ENCODE peak calls at places on chromosome 19, in seven cellular contexts. I, R, L, P, N, Q and F are unnamed samples. For H3K4me1, the result is how much of the 10 kb centered on the place peaks cover.

GRCh38 chr19:54155694-54156093 is 3.8 kb downstream of the LENG1 start:
- DNase-seq in L (no peak), R (no peak), N (no peak), P (no peak), I (no peak), Q (no peak), F (no peak)

GRCh38 chr19:12496480-12496879 is 11.9 kb upstream of the ZNF709 start:
- DNase-seq in P (no peak), Q (no peak), N (no peak), L (no peak), I (no peak), R (no peak), F (no peak)

GRCh38 chr19:33472696-33473624 is 48.6 kb downstream of the PEPD start:
- DNase-seq in Q (no peak), I (no peak), P (peak), N (no peak), R (peak), L (no peak), F (peak)

GRCh38 chr19:10961763-10962536 is 1.1 kb downstream of the SMARCA4 start:
- DNase-seq in Q (no peak), N (no peak), L (no peak), P (no peak), R (peak), I (no peak), F (no peak)

GRCh38 chr19:8028951-8029491 is 23.5 kb upstream of the CCL25 start:
- DNase-seq in L (no peak), N (no peak), P (peak), R (peak), I (no peak), Q (no peak), F (no peak)

GRCh38 chr19:19599190-19599535 is 19.3 kb downstream of the PBX4 start:
- DNase-seq in I (no peak), Q (no peak), R (no peak), P (peak), N (no peak), L (no peak), F (no peak)

GRCh38 chr19:38898788-38899446 is 501 bp downstream of the SIRT2 start:
- DNase-seq in I (peak), L (peak), R (peak), P (no peak), Q (peak), N (peak), F (no peak)

GRCh38 chr19:9324584-9324962 is 594 bp downstream of the ZNF559 start:
- DNase-seq in Q (no peak), R (no peak), N (no peak), I (no peak), P (no peak), L (no peak), F (no peak)

GRCh38 chr19:42333975-42334696 is 8.7 kb downstream of the MEGF8 start:
- DNase-seq in R (no peak), I (no peak), N (no peak), L (no peak), P (no peak), Q (no peak), F (no peak)

GRCh38 chr19:35462476-35462953 is 14.5 kb downstream of the FFAR2 start:
- DNase-seq in P (no peak), Q (no peak), L (peak), I (no peak), N (no peak), R (no peak), F (peak)

GRCh38 chr19:53554804-53555203 is 16.9 kb downstream of the ZNF331 start:
- DNase-seq in I (no peak), P (no peak), R (no peak), L (no peak), Q (no peak), N (no peak), F (no peak)

GRCh38 chr19:7494416-7495098 is 5.7 kb upstream of the PEX11G start:
- DNase-seq in I (no peak), N (no peak), Q (peak), L (peak), R (no peak), P (no peak), F (no peak)

GRCh38 chr19:15640904-15641597 is 354 bp downstream of the CYP4F3 start:
- DNase-seq in N (no peak), L (peak), I (no peak), R (no peak), Q (no peak), P (no peak), F (no peak)

GRCh38 chr19:52922841-52923781 is at the start of gene ZNF888:
- DNase-seq in I (no peak), Q (peak), N (peak), L (peak), P (peak), R (peak), F (peak)

GRCh38 chr19:33559996-33560395 is 38.4 kb upstream of the PEPD start:
- DNase-seq in N (no peak), R (no peak), Q (no peak), I (no peak), P (no peak), L (no peak), F (no peak)

GRCh38 chr19:39515551-39516191 is 732 bp downstream of the SELENOV start:
- DNase-seq in P (peak), Q (no peak), I (no peak), N (no peak), L (no peak), R (no peak), F (no peak)

GRCh38 chr19:28977826-28978225 is 235.1 kb downstream of the UQCRFS1 start:
- DNase-seq in P (no peak), N (no peak), L (no peak), R (no peak), I (no peak), Q (no peak), F (no peak)

GRCh38 chr19:10517760-10518443 is 655 bp upstream of the S1PR5 start:
- DNase-seq in R (peak), L (no peak), N (no peak), I (peak), Q (peak), P (no peak), F (no peak)

GRCh38 chr19:54435551-54436016 is 13.4 kb upstream of the LENG8 start:
- DNase-seq in L (no peak), P (no peak), Q (no peak), N (no peak), I (no peak), R (no peak), F (no peak)

GRCh38 chr19:13356686-13357280 is 149.5 kb downstream of the CACNA1A start:
- DNase-seq in P (no peak), Q (no peak), N (no peak), R (no peak), L (no peak), I (no peak), F (no peak)

GRCh38 chr19:45812297-45812696 is 2.8 kb downstream of the RSPH6A start:
- DNase-seq in L (no peak), P (no peak), I (no peak), Q (no peak), N (no peak), R (no peak), F (no peak)

GRCh38 chr19:3982701-3983541 is 2.3 kb downstream of the EEF2 start:
- DNase-seq in P (no peak), N (no peak), I (no peak), L (no peak), R (peak), Q (peak), F (no peak)

GRCh38 chr19:52735734-52736133 is 890 bp upstream of the ZNF611 start:
- DNase-seq in L (peak), N (peak), I (no peak), R (no peak), Q (peak), P (peak), F (no peak)

GRCh38 chr19:51771369-51771768 is 10.4 kb downstream of the FPR2 start:
- DNase-seq in R (no peak), N (no peak), Q (no peak), I (no peak), L (no peak), P (no peak), F (no peak)

GRCh38 chr19:42091300-42092266 is 15.6 kb downstream of the ZNF574 start:
- DNase-seq in P (peak), L (peak), R (peak), I (no peak), Q (no peak), N (peak), F (no peak)

GRCh38 chr19:16036397-16036925 is 39.8 kb upstream of the TPM4 start:
- DNase-seq in L (no peak), I (no peak), Q (no peak), P (no peak), N (no peak), R (no peak), F (no peak)

GRCh38 chr19:13010038-13010991 is 15.0 kb downstream of the NFIX start:
- DNase-seq in N (peak), P (peak), R (no peak), Q (no peak), I (no peak), L (no peak), F (no peak)

GRCh38 chr19:46513461-46514236 is 18.0 kb upstream of the PNMA8B start:
- DNase-seq in P (peak), I (peak), Q (peak), L (peak), N (peak), R (peak), F (peak)

GRCh38 chr19:15129856-15130580 is 22.8 kb downstream of the SYDE1 start:
- DNase-seq in I (no peak), P (no peak), Q (peak), R (no peak), L (peak), N (no peak), F (no peak)

GRCh38 chr19:39065928-39066327 is 18.2 kb upstream of the ACP7 start:
- DNase-seq in Q (no peak), N (no peak), P (no peak), R (no peak), I (no peak), L (no peak), F (no peak)

GRCh38 chr19:7963566-7963965 is 20.1 kb upstream of the TIMM44 start:
- DNase-seq in I (no peak), Q (no peak), L (no peak), P (peak), N (no peak), R (no peak), F (no peak)

GRCh38 chr19:46481187-46481586 is 9.8 kb upstream of the PNMA8A start:
- DNase-seq in Q (no peak), R (peak), L (no peak), I (no peak), N (peak), P (no peak), F (no peak)

GRCh38 chr19:38494379-38494778 is 60.9 kb downstream of the RYR1 start:
- DNase-seq in I (no peak), P (no peak), R (no peak), L (no peak), N (no peak), Q (no peak), F (no peak)

GRCh38 chr19:46862504-46862835 is 1.7 kb downstream of the ARHGAP35 start:
- DNase-seq in I (no peak), Q (no peak), R (no peak), N (peak), L (no peak), P (no peak), F (no peak)

GRCh38 chr19:49570997-49571676 is 9.2 kb downstream of the NOSIP start:
- DNase-seq in P (no peak), R (no peak), I (no peak), Q (no peak), L (peak), N (no peak), F (peak)

GRCh38 chr19:11551603-11552235 is 7.3 kb downstream of the ELOF1 start:
- DNase-seq in I (no peak), N (peak), L (no peak), R (no peak), P (no peak), Q (peak), F (no peak)

GRCh38 chr19:38658462-38659306 is 11.2 kb downstream of the ACTN4 start:
- DNase-seq in P (no peak), Q (peak), R (peak), I (peak), L (peak), N (peak), F (no peak)

GRCh38 chr19:1811472-1811894 is 593 bp downstream of the ATP8B3 start:
- DNase-seq in R (peak), I (peak), P (peak), Q (peak), L (peak), N (peak), F (peak)
- H3K4me1 ChIP-seq in R (under half), I (under half), P (under half), Q (under half), L (under half), N (under half), F (under half)

DNA sequence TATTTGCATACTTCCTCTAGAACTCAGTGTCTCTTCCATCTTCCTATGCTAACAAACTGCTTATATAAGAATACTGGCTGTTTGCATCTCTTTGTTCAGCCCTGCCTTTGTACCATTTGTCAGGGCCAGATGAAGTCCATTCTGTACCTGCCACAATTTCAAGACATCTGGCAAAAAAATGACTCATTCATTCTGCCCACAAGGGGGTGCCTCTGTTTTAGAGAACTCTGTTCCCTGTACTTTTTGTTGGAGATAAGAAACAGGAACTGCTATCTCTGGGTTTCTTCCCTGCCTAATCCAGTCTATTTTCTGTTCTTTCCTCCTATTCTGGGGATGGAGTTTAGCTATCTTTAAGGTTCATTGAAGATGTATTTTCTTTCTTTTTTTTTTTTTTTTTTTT is 23.0 kb downstream of the ZNF568 start:
- DNase-seq in L (no peak), R (no peak), Q (no peak), P (no peak), I (no peak), N (no peak), F (no peak)
- TF ChIP-seq CTCF in L (no peak), R (no peak), Q (no peak), P (no peak), I (no peak), N (no peak), F (no peak)

GRCh38 chr19:40801449-40802299 is 2.7 kb downstream of the EGLN2 start:
- DNase-seq in I (no peak), R (no peak), P (no peak), N (no peak), Q (no peak), L (no peak), F (no peak)

GRCh38 chr19:40799558-40800338 is 757 bp downstream of the EGLN2 start:
- DNase-seq in L (peak), I (no peak), Q (no peak), N (peak), P (peak), R (no peak), F (peak)

GRCh38 chr19:40802300-40803169 is 3.5 kb downstream of the EGLN2 start:
- DNase-seq in Q (no peak), N (peak), R (no peak), L (peak), I (no peak), P (peak), F (peak)

GRCh38 chr19:40800339-40800996 is 1.5 kb downstream of the EGLN2 start:
- DNase-seq in R (no peak), L (no peak), I (no peak), Q (no peak), N (no peak), P (no peak), F (no peak)

DNA sequence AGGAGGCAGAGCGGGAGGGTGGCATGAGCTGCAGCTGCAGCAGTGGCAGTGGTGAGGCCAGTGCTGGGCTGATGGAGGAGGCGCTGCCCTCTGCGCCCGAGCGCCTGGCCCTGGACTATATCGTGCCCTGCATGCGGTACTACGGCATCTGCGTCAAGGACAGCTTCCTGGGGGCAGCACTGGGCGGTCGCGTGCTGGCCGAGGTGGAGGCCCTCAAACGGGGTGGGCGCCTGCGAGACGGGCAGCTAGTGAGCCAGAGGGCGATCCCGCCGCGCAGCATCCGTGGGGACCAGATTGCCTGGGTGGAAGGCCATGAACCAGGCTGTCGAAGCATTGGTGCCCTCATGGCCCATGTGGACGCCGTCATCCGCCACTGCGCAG is 2.0 kb downstream of the EGLN2 start:
- DNase-seq in I (no peak), N (no peak), P (peak), Q (no peak), R (no peak), L (no peak), F (no peak)
- H3K4me1 ChIP-seq in I (half or more), N (under half), P (half or more), Q (under half), R (under half), L (half or more), F (under half)

GRCh38 chr19:43532962-43533545 is at the start of gene ZNF575:
- DNase-seq in L (peak), Q (peak), P (peak), N (peak), R (peak), I (peak), F (peak)

GRCh38 chr19:43533546-43534304 is 737 bp downstream of the ZNF575 start:
- DNase-seq in P (peak), N (peak), I (peak), L (peak), Q (peak), R (peak), F (peak)

GRCh38 chr19:43534305-43534612 is 1.3 kb downstream of the ZNF575 start:
- DNase-seq in I (no peak), L (no peak), N (no peak), Q (no peak), R (no peak), P (no peak), F (no peak)

GRCh38 chr19:43532571-43532961 is 422 bp upstream of the ZNF575 start:
- DNase-seq in P (peak), N (no peak), L (peak), I (peak), R (no peak), Q (peak), F (no peak)

DNA sequence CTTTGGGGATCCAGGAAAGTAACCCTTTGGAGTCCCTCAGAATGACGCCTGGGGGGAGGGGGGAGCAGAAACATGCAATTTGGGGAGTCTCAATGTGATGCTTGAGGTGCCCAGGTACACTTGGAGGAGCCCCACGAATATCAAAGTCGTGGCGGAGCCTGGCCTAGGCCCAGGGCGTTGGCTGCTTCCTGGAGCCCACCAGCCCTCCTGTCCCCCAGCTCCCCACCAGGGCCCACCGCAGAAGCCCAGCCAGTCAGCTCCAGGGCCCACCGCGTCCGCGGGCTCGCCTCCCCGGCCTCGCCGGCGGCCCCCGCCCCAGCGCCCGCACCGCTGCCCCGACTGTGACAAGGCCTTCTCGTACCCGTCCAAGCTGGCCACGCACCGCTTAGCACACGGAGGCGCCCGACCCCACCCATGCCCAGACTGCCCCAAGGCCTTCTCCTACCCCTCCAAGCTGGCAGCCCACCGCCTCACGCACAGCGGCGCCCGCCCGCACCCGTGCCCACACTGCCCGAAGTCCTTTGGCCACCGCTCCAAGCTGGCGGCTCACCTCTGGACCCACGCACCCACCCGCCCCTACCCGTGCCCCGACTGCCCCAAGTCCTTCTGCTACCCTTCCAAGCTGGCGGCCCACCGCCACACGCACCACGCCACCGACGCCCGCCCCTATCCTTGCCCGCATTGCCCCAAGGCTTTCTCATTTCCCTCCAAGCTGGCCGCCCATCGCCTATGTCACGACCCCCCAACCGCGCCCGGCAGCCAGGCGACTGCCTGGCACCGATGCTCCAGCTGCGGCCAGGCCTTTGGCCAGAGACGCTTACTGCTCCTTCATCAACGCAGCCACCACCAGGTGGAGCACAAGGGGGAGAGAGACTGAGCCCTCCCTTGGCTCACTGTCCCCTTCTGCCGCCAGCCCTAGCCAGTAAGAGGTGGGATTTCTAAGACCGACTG is 2.1 kb downstream of the ZNF575 start:
- DNase-seq in P (peak), N (peak), Q (peak), L (peak), I (peak), R (peak), F (peak)
- TF ChIP-seq CTCF in P (peak), N (peak), Q (peak), L (peak), I (peak), R (peak), F (peak)

GRCh38 chr19:1418494-1418775 is 11.0 kb downstream of the DAZAP1 start:
- DNase-seq in R (no peak), Q (no peak), P (no peak), L (no peak), I (no peak), N (no peak), F (no peak)
- H3K4me1 ChIP-seq in R (under half), Q (under half), P (under half), L (under half), I (under half), N (under half), F (half or more)

GRCh38 chr19:5038631-5039271 is 69.8 kb downstream of the KDM4B start:
- DNase-seq in L (no peak), P (no peak), I (peak), R (peak), Q (no peak), N (no peak), F (no peak)
- TF ChIP-seq CTCF in L (peak), P (peak), I (peak), R (peak), Q (peak), N (peak), F (no peak)

GRCh38 chr19:18428173-18428836 is 9.1 kb downstream of the SSBP4 start:
- DNase-seq in L (no peak), Q (no peak), P (no peak), N (no peak), R (no peak), I (no peak), F (no peak)
- H3K4me1 ChIP-seq in L (under half), Q (under half), P (under half), N (under half), R (under half), I (under half), F (half or more)

DNA sequence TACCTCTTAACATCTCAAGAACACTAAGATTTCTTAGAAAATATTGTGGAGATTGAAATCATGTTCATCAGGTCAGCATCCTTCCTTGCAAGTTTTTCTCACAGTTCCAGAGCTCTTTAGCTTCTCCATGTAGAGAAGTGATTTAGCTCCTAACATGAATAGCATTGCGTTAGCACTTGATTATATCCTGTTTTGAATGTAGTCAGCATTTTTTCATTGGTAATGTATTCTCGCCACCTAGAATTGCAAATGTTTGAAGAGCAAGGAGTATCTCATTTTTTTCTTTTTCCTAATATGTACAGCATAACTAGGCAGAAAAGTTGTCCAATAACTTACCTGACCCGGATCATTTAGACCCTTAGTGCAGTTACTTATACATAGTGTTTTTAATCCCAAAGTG is 6.6 kb downstream of the ZNF470 start:
- DNase-seq in I (no peak), R (no peak), P (no peak), L (no peak), Q (no peak), N (no peak), F (no peak)
- TF ChIP-seq CTCF in I (no peak), R (no peak), P (no peak), L (no peak), Q (no peak), N (no peak), F (no peak)